ENCODE peak calls at places on chromosomes 12 and 14, in six cellular contexts. B is transverse colon, J is cardiac muscle cell, Y is AG04449, L is ovary, P is GM13977. G is an unnamed sample.

GRCh38 chr14:99057684-99058083 is 214.3 kb downstream of the BCL11B start:
- DNase-seq in B (no peak), J (no peak), Y (no peak), L (no peak), P (no peak), G (no peak)

GRCh38 chr14:100062602-100063001 is 2.6 kb upstream of the EVL start:
- DNase-seq in B (no peak), J (no peak), Y (no peak), L (no peak), P (no peak), G (no peak)

GRCh38 chr12:89678225-89678624 is 30.4 kb downstream of the ATP2B1 start:
- DNase-seq in B (no peak), J (no peak), Y (no peak), L (no peak), P (no peak), G (no peak)

GRCh38 chr12:79527498-79527897 is 163.3 kb downstream of the PAWR start:
- DNase-seq in B (no peak), J (no peak), Y (no peak), L (no peak), P (no peak), G (no peak)

GRCh38 chr12:7935773-7936581 is at the start of gene SLC2A3:
- DNase-seq in B (peak; percentile 53), J (peak; percentile 74), Y (peak; percentile 65), L (peak; percentile 42), P (peak; percentile 71), G (peak; percentile 82)

GRCh38 chr12:105961821-105962671 is 176.7 kb downstream of the NUAK1 start:
- DNase-seq in B (no peak), J (no peak), Y (no peak), L (no peak), P (no peak), G (no peak)

GRCh38 chr14:100566119-100566518 is 21.1 kb downstream of the BEGAIN start:
- DNase-seq in B (peak; percentile 83), J (no peak), Y (no peak), L (no peak), P (no peak), G (no peak)

GRCh38 chr14:68408680-68409079 is 384.2 kb downstream of the ZFP36L1 start:
- DNase-seq in B (no peak), J (no peak), Y (no peak), L (no peak), P (no peak), G (no peak)

GRCh38 chr12:10097521-10097920 is 1.3 kb downstream of the CLEC1A start:
- DNase-seq in B (no peak), J (no peak), Y (no peak), L (no peak), P (no peak), G (no peak)

GRCh38 chr12:94831081-94831747 is 172.3 kb downstream of the NDUFA12 start:
- DNase-seq in B (peak; percentile 56), J (no peak), Y (no peak), L (no peak), P (peak; percentile 81), G (peak; percentile 82)

GRCh38 chr14:69716483-69717187 is 50.3 kb upstream of the SRSF5 start:
- DNase-seq in B (peak; percentile 28), J (no peak), Y (peak; percentile 84), L (no peak), P (peak; percentile 39), G (no peak)

GRCh38 chr12:131066207-131066885 is 112.6 kb downstream of the ADGRD1 start:
- DNase-seq in B (no peak), J (no peak), Y (no peak), L (no peak), P (no peak), G (no peak)

GRCh38 chr14:61839452-61839851 is 77.2 kb downstream of the SNAPC1 start:
- DNase-seq in B (no peak), J (no peak), Y (no peak), L (no peak), P (no peak), G (no peak)

GRCh38 chr14:68862954-68863594 is 70.2 kb upstream of the ZFP36L1 start:
- DNase-seq in B (peak; percentile 82), J (peak; percentile 90), Y (peak; percentile 16), L (peak; percentile 86), P (peak; percentile 78), G (peak; percentile 79)

GRCh38 chr12:131471271-131471905 is 239.5 kb upstream of the SFSWAP start:
- DNase-seq in B (no peak), J (no peak), Y (no peak), L (no peak), P (no peak), G (no peak)

GRCh38 chr14:21711360-21711961 is 37.8 kb upstream of the OR4E1 start:
- DNase-seq in B (peak; percentile 13), J (peak; percentile 54), Y (peak; percentile 4), L (no peak), P (peak; percentile 42), G (peak; percentile 54)
- TF ChIP-seq CTCF in B (peak; percentile 69), J (peak; percentile 79), Y (peak; percentile 54), L (peak; percentile 10), P (peak; percentile 75), G (peak; percentile 60)

DNA sequence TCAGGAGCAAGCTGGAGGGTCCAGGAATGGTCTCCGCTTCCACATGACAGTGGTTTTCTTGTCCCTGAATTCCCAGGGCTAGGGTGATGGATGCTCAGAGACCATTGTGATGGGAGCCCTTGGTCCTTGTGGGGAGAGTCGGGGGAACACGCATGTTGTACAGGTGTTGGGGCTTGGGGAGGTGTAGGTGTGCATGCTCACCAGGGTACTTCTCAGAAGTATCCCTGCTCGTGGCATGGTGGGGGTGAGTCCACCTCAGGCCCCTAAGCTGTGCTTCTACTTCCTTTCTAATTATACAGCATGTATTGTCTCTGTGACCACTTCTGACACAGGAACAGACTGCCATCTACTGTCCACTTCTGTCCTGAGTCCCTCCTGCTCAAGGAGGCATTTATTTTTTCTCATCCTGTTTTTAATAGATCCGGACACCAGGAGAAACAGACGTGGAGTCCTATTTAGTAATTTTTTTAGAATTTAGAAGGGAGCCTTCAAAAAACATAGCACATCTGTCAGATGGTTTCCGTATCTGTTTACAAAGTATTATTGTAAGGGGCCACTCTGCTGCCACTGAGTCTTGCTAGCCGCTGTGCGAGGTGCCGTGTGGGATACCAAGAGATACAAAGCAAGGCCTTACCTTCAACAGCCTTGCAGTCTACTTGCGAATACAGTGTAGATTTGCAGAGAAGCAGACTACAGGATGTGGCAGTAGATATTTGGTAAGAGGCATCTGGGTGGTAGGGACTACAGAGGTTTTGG is 10.5 kb downstream of the NTF3 start:
- DNase-seq in B (no peak), J (peak; percentile 62), Y (no peak), L (no peak), P (no peak), G (peak; percentile 27)
- TF ChIP-seq CTCF in B (peak; percentile 60), J (peak; percentile 54), Y (peak; percentile 58), L (peak; percentile 16), P (peak; percentile 41), G (no peak)

GRCh38 chr12:122125452-122126341 is 47.1 kb downstream of the MLXIP start:
- DNase-seq in B (no peak), J (no peak), Y (no peak), L (no peak), P (no peak), G (no peak)

GRCh38 chr12:122126713-122127597 is 47.1 kb downstream of the IL31 start:
- DNase-seq in B (no peak), J (no peak), Y (no peak), L (no peak), P (no peak), G (no peak)

GRCh38 chr12:122127839-122128238 is 46.2 kb downstream of the IL31 start:
- DNase-seq in B (no peak), J (no peak), Y (no peak), L (no peak), P (no peak), G (no peak)

GRCh38 chr12:122124370-122124769 is 45.8 kb downstream of the MLXIP start:
- DNase-seq in B (no peak), J (no peak), Y (no peak), L (no peak), P (no peak), G (no peak)

DNA sequence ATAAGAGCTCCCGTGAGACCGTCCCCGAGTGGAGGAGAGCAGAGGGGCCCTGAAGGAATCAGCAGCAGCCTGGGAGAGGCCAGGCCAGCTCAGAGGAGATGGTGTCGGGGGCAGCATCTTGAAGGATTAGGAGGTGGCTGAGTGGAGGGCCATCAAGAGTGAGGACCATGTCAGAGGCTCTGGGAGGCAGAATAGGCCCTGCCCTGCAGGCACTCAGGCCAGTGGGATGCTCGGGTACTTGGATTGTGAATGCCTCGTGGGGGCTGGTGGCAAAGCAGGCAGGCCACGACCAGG is 47.7 kb downstream of the IL31 start:
- DNase-seq in B (no peak), J (no peak), Y (no peak), L (no peak), P (no peak), G (no peak)
- TF ChIP-seq CTCF in B (no peak), J (no peak), Y (no peak), L (no peak), P (no peak), G (no peak)

GRCh38 chr14:92461891-92462290 is 51.7 kb upstream of the RIN3 start:
- DNase-seq in B (peak; percentile 1), J (no peak), Y (no peak), L (no peak), P (no peak), G (no peak)

GRCh38 chr14:92460541-92460915 is 53.1 kb upstream of the RIN3 start:
- DNase-seq in B (no peak), J (no peak), Y (no peak), L (no peak), P (no peak), G (no peak)

GRCh38 chr14:92462568-92462967 is 51.0 kb upstream of the RIN3 start:
- DNase-seq in B (no peak), J (no peak), Y (no peak), L (no peak), P (no peak), G (no peak)

GRCh38 chr14:92459479-92460421 is 53.8 kb upstream of the RIN3 start:
- DNase-seq in B (no peak), J (no peak), Y (no peak), L (no peak), P (no peak), G (no peak)

GRCh38 chr14:92460916-92461579 is 52.5 kb upstream of the RIN3 start:
- DNase-seq in B (no peak), J (no peak), Y (peak; percentile 53), L (no peak), P (no peak), G (no peak)
- TF ChIP-seq CTCF in B (no peak), J (no peak), Y (no peak), L (no peak), P (no peak), G (no peak)

DNA sequence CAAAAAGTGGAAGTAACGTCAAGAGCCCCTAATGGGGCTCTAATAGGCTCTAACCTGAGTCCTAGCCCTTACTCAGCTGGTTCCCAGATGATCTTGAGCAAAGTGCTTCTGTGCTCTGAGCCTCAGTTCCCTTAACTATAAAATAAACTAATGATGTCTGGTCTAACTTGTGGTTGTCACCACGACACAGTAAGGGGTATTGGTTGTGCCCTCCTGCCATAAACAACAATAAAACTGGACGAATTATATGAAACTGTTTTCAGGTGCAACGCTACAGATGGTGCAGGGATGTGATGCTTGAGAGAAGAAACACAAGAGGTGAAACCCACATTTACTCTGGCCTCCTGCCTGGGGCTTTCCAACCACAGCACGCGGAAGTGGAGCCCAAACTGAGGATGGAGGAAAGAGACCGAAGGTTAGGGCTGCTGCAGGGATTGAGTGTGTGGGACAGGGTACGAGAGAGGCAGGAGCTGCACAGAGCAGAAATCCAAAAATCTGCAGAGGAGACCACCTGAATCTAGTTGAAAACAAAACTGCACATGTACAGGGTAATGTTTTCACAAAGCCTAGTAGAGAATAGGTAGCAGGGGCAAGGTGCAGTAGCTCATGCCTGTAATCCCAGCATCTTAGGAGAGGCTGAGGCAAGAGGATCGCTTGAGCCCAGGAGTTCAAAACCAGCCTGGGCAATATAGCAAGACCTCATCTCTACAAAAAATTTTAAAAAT is 45.6 kb upstream of the BCL2L14 start:
- DNase-seq in B (peak; percentile 74), J (no peak), Y (no peak), L (no peak), P (no peak), G (peak; percentile 51)
- TF ChIP-seq CTCF in B (no peak), J (no peak), Y (no peak), L (no peak), P (no peak), G (no peak)

G was measured in GM20000.